ENCODE peak calls at places on chromosome 1, in six cellular contexts. J, X, G, B, V and I are unnamed samples.
A peak's percentile ranks its signal among the peaks of the same experiment; 100 is the strongest.

GRCh38 chr1:231702321-231702720 is 75.7 kb downstream of the DISC1 start:
- DNase-seq in J (no peak), X (no peak), G (no peak), B (no peak), V (no peak), I (no peak)

GRCh38 chr1:110155878-110156522 is 5.7 kb downstream of the SLC6A17 start:
- DNase-seq in J (peak; percentile 12), X (peak; percentile 84), G (no peak), B (peak; percentile 54), V (peak; percentile 13), I (no peak)

GRCh38 chr1:42943166-42943565 is 15.5 kb downstream of the SLC2A1 start:
- DNase-seq in J (no peak), X (no peak), G (peak; percentile 47), B (no peak), V (no peak), I (no peak)

GRCh38 chr1:175114996-175115395 is 47.4 kb downstream of the TNN start:
- DNase-seq in J (no peak), X (no peak), G (no peak), B (no peak), V (no peak), I (no peak)

GRCh38 chr1:8122477-8123407 is 96.6 kb upstream of the ERRFI1 start:
- DNase-seq in J (no peak), X (no peak), G (no peak), B (no peak), V (no peak), I (no peak)

GRCh38 chr1:91929246-91929645 is 20.0 kb upstream of the BRDT start:
- DNase-seq in J (no peak), X (no peak), G (no peak), B (no peak), V (no peak), I (no peak)

GRCh38 chr1:84426376-84426775 is 28.1 kb downstream of the DNASE2B start:
- DNase-seq in J (no peak), X (no peak), G (no peak), B (no peak), V (no peak), I (no peak)

GRCh38 chr1:156926175-156926574 is 5.7 kb downstream of the LRRC71 start:
- DNase-seq in J (no peak), X (no peak), G (no peak), B (peak; percentile 52), V (no peak), I (no peak)

GRCh38 chr1:99648107-99648506 is 2.2 kb downstream of the PALMD start:
- DNase-seq in J (no peak), X (no peak), G (no peak), B (peak; percentile 63), V (no peak), I (peak; percentile 77)

GRCh38 chr1:116496380-116496779 is 74.4 kb downstream of the CD58 start:
- DNase-seq in J (no peak), X (no peak), G (no peak), B (peak; percentile 40), V (no peak), I (no peak)

GRCh38 chr1:10283318-10283984 is 73.1 kb downstream of the KIF1B start:
- DNase-seq in J (no peak), X (no peak), G (no peak), B (no peak), V (no peak), I (no peak)

GRCh38 chr1:64917328-64917861 is 49.0 kb downstream of the JAK1 start:
- DNase-seq in J (no peak), X (peak; percentile 14), G (no peak), B (peak; percentile 70), V (no peak), I (no peak)

GRCh38 chr1:240739754-240740153 is 127.8 kb upstream of the GREM2 start:
- DNase-seq in J (no peak), X (no peak), G (no peak), B (no peak), V (no peak), I (no peak)

GRCh38 chr1:199335496-199335895 is 692.0 kb upstream of the NR5A2 start:
- DNase-seq in J (no peak), X (no peak), G (no peak), B (no peak), V (no peak), I (no peak)

GRCh38 chr1:238606896-238607295 is 716.2 kb upstream of the ZP4 start:
- DNase-seq in J (no peak), X (no peak), G (no peak), B (no peak), V (no peak), I (peak; percentile 34)

GRCh38 chr1:236532850-236533249 is 9.1 kb downstream of the LGALS8 start:
- DNase-seq in J (no peak), X (no peak), G (no peak), B (no peak), V (no peak), I (no peak)

GRCh38 chr1:186030453-186030852 is 296.3 kb downstream of the HMCN1 start:
- DNase-seq in J (no peak), X (no peak), G (no peak), B (no peak), V (no peak), I (no peak)

GRCh38 chr1:19582318-19582717 is 61.8 kb upstream of the NBL1 start:
- DNase-seq in J (peak; percentile 56), X (peak; percentile 73), G (peak; percentile 42), B (peak; percentile 25), V (peak; percentile 74), I (peak; percentile 61)

GRCh38 chr1:53367503-53368313 is 39.8 kb upstream of the LRP8 start:
- DNase-seq in J (no peak), X (no peak), G (no peak), B (no peak), V (peak; percentile 6), I (peak; percentile 23)

GRCh38 chr1:89499320-89499719 is 25.3 kb upstream of the LRRC8B start:
- DNase-seq in J (no peak), X (no peak), G (no peak), B (no peak), V (no peak), I (no peak)